ENCODE peak calls at places on chromosome 4, in seven cellular contexts. P, R, I, O, W, Y and G are unnamed samples.

GRCh38 chr4:7542781-7543180 is 108.1 kb upstream of the PSAPL1 start:
- DNase-seq in O (no peak), W (no peak), Y (no peak), R (no peak), P (no peak), I (no peak), G (no peak)

GRCh38 chr4:177455591-177455990 is 13.4 kb upstream of the AGA start:
- DNase-seq in O (peak; percentile 45), P (no peak), I (peak; percentile 17), R (peak; percentile 3), W (no peak), Y (peak; percentile 48), G (no peak)

GRCh38 chr4:4428966-4429875 is 42.3 kb downstream of the NSG1 start:
- DNase-seq in P (no peak), W (no peak), I (no peak), Y (no peak), R (no peak), O (no peak), G (no peak)

GRCh38 chr4:120835342-120835741 is 87.2 kb downstream of the PRDM5 start:
- DNase-seq in O (no peak), P (no peak), Y (no peak), I (no peak), W (no peak), R (no peak), G (no peak)

GRCh38 chr4:6221851-6222760 is 21.8 kb upstream of the JAKMIP1 start:
- DNase-seq in I (peak; percentile 81), P (no peak), R (peak; percentile 63), O (peak; percentile 54), W (no peak), Y (peak; percentile 31), G (no peak)

GRCh38 chr4:8842614-8843013 is 29.0 kb downstream of the HMX1 start:
- DNase-seq in R (no peak), Y (no peak), P (no peak), W (no peak), O (no peak), I (no peak), G (no peak)

GRCh38 chr4:31516520-31516919 is 796.4 kb downstream of the PCDH7 start:
- DNase-seq in R (no peak), O (no peak), W (no peak), I (no peak), Y (no peak), P (no peak), G (no peak)

GRCh38 chr4:127055349-127055748 is 577.4 kb upstream of the INTU start:
- DNase-seq in R (peak; percentile 39), Y (peak; percentile 37), O (peak; percentile 69), W (no peak), I (no peak), P (no peak), G (no peak)

GRCh38 chr4:1879491-1879890 is 8.3 kb downstream of the NSD2 start:
- DNase-seq in W (no peak), P (no peak), I (no peak), Y (no peak), O (no peak), R (no peak), G (no peak)

GRCh38 chr4:168124008-168124641 is 31.8 kb downstream of the ANXA10 start:
- DNase-seq in W (no peak), R (no peak), Y (peak; percentile 79), P (no peak), I (no peak), O (no peak), G (no peak)

GRCh38 chr4:1492636-1493539 is 86.6 kb upstream of the NKX1-1 start:
- DNase-seq in Y (no peak), R (no peak), W (no peak), O (no peak), I (no peak), P (no peak), G (no peak)

GRCh38 chr4:181008164-181008563 is 1235.0 kb upstream of the TENM3 start:
- DNase-seq in O (no peak), Y (peak; percentile 23), P (no peak), I (no peak), R (no peak), W (no peak), G (no peak)

GRCh38 chr4:55398966-55399365 is 3.2 kb downstream of the TMEM165 start:
- DNase-seq in P (no peak), I (no peak), W (no peak), Y (no peak), O (no peak), R (no peak), G (no peak)

GRCh38 chr4:160928482-160928881 is 1235.3 kb downstream of the FSTL5 start:
- DNase-seq in W (no peak), O (no peak), R (no peak), P (no peak), Y (no peak), I (peak; percentile 8), G (no peak)

GRCh38 chr4:10074076-10074766 is 42.4 kb downstream of the WDR1 start:
- DNase-seq in I (no peak), W (no peak), Y (no peak), R (no peak), P (no peak), O (no peak), G (no peak)

GRCh38 chr4:145177906-145178538 is 2.4 kb downstream of the OTUD4 start:
- DNase-seq in R (no peak), O (no peak), I (peak; percentile 41), W (no peak), Y (peak; percentile 44), P (no peak), G (no peak)

GRCh38 chr4:43277003-43277402 is 384.5 kb downstream of the GRXCR1 start:
- DNase-seq in W (peak; percentile 9), P (no peak), I (no peak), Y (peak; percentile 49), O (no peak), R (no peak), G (no peak)

GRCh38 chr4:174023641-174024040 is 259.8 kb downstream of the FBXO8 start:
- DNase-seq in W (no peak), I (no peak), P (no peak), O (no peak), R (no peak), Y (peak; percentile 16), G (no peak)

GRCh38 chr4:47926667-47927258 is 12.4 kb upstream of the NFXL1 start:
- DNase-seq in I (peak; percentile 87), Y (peak; percentile 66), O (peak; percentile 27), P (peak; percentile 64), R (peak; percentile 62), W (no peak), G (peak; percentile 31)

GRCh38 chr4:147786031-147786430 is 54.1 kb downstream of the ARHGAP10 start:
- DNase-seq in I (no peak), W (no peak), R (no peak), Y (no peak), O (no peak), P (no peak), G (no peak)

GRCh38 chr4:3820016-3820805 is 54.0 kb downstream of the ADRA2C start:
- DNase-seq in O (no peak), R (no peak), W (no peak), P (no peak), Y (no peak), I (no peak), G (no peak)

GRCh38 chr4:187172340-187172761 is 448.7 kb upstream of the FAT1 start:
- DNase-seq in W (peak; percentile 72), R (no peak), O (no peak), I (peak; percentile 41), Y (peak; percentile 54), P (no peak), G (no peak)